ENCODE peak calls at places on chromosomes 3 and 15, in seven cellular contexts. W, T, Q, R, M, X and G are unnamed samples.

GRCh38 chr3:177579419-177579818 is 382.1 kb upstream of the TBL1XR1 start:
- DNase-seq in W (no peak), Q (no peak), T (peak), M (no peak), R (no peak), X (no peak), G (no peak)

GRCh38 chr3:171526146-171526545 is 65.9 kb upstream of the TNIK start:
- DNase-seq in Q (no peak), X (no peak), T (no peak), R (no peak), M (peak), W (no peak), G (no peak)

GRCh38 chr15:44584162-44584749 is 47.3 kb downstream of the EIF3J start:
- DNase-seq in W (no peak), Q (no peak), R (no peak), X (peak), M (peak), T (no peak), G (no peak)

GRCh38 chr3:123261666-123262065 is 59.9 kb downstream of the SEC22A start:
- DNase-seq in T (no peak), X (no peak), M (no peak), R (no peak), Q (no peak), W (no peak), G (no peak)

GRCh38 chr15:58268746-58269145 is 130.6 kb downstream of the AQP9 start:
- DNase-seq in M (no peak), R (no peak), W (no peak), T (no peak), X (no peak), Q (no peak), G (no peak)

GRCh38 chr3:179671709-179672337 is 19.0 kb downstream of the USP13 start:
- DNase-seq in X (no peak), T (no peak), R (no peak), Q (no peak), M (peak), W (no peak), G (no peak)

GRCh38 chr3:17825298-17825697 is 82.9 kb upstream of the TBC1D5 start:
- DNase-seq in W (no peak), X (no peak), M (no peak), Q (no peak), R (no peak), T (no peak), G (no peak)

GRCh38 chr15:31378363-31378903 is 51.8 kb downstream of the KLF13 start:
- DNase-seq in T (no peak), W (no peak), X (no peak), M (no peak), Q (no peak), R (no peak), G (no peak)

GRCh38 chr3:71102111-71103039 is 481.2 kb downstream of the FOXP1 start:
- DNase-seq in M (peak), Q (no peak), X (no peak), R (no peak), T (no peak), W (no peak), G (no peak)

GRCh38 chr15:59993950-59994401 is 10.1 kb upstream of the FOXB1 start:
- DNase-seq in X (no peak), R (peak), W (no peak), T (no peak), Q (no peak), M (no peak), G (no peak)

GRCh38 chr15:42457445-42458442 is 33.2 kb downstream of the ZNF106 start:
- DNase-seq in T (no peak), W (peak), X (peak), Q (peak), R (no peak), M (no peak), G (no peak)

GRCh38 chr3:134087046-134087974 is 57.6 kb upstream of the SLCO2A1 start:
- DNase-seq in M (peak), T (no peak), Q (no peak), W (no peak), X (no peak), R (no peak), G (no peak)

GRCh38 chr3:59940690-59941089 is 890.9 kb upstream of the CFAP20DC start:
- DNase-seq in Q (no peak), T (no peak), W (no peak), R (no peak), M (no peak), X (no peak), G (no peak)

GRCh38 chr3:184672972-184673875 is 38.6 kb downstream of the MAGEF1 start:
- DNase-seq in X (no peak), M (no peak), W (no peak), Q (no peak), R (no peak), T (no peak), G (no peak)

GRCh38 chr3:11591006-11591360 is 52.7 kb downstream of the VGLL4 start:
- DNase-seq in W (no peak), M (no peak), T (no peak), R (no peak), Q (no peak), X (no peak), G (no peak)

GRCh38 chr3:27216955-27217552 is 152.1 kb downstream of the NEK10 start:
- DNase-seq in R (no peak), W (no peak), Q (no peak), T (peak), M (peak), X (no peak), G (peak)

GRCh38 chr3:141845407-141846049 is 30.9 kb upstream of the ATP1B3 start:
- DNase-seq in M (no peak), T (no peak), W (no peak), X (no peak), Q (no peak), R (peak), G (no peak)

GRCh38 chr3:42263354-42264346 is 2.3 kb downstream of the CCK start:
- DNase-seq in X (no peak), R (no peak), W (no peak), M (no peak), T (no peak), Q (no peak), G (no peak)

GRCh38 chr3:27796365-27796875 is 74.3 kb upstream of the EOMES start:
- DNase-seq in Q (no peak), T (no peak), X (no peak), R (no peak), W (no peak), M (no peak), G (no peak)

GRCh38 chr15:99019558-99020540 is 12.3 kb upstream of the PGPEP1L start:
- DNase-seq in T (no peak), M (peak), R (no peak), W (no peak), Q (no peak), X (no peak), G (no peak)

GRCh38 chr15:69685524-69686452 is 233.2 kb downstream of the RPLP1 start:
- DNase-seq in Q (no peak), W (peak), R (no peak), X (no peak), M (no peak), T (no peak), G (no peak)

GRCh38 chr3:187011915-187012314 is 81.6 kb downstream of the ST6GAL1 start:
- DNase-seq in W (no peak), Q (no peak), M (no peak), T (no peak), R (no peak), X (peak), G (no peak)

GRCh38 chr15:49273734-49274318 is 103.8 kb downstream of the GALK2 start:
- DNase-seq in M (no peak), Q (no peak), R (no peak), X (peak), T (no peak), W (no peak), G (no peak)

GRCh38 chr15:49265911-49266310 is 95.9 kb downstream of the GALK2 start:
- DNase-seq in T (no peak), R (no peak), M (no peak), X (no peak), W (no peak), Q (no peak), G (no peak)

GRCh38 chr15:49270541-49271421 is 100.7 kb downstream of the GALK2 start:
- DNase-seq in T (no peak), R (no peak), Q (peak), M (peak), X (peak), W (no peak), G (no peak)
- H3K27ac ChIP-seq in T (no peak), R (no peak), Q (no peak), M (no peak), X (no peak), W (no peak), G (no peak)

GRCh38 chr3:188449421-188449820 is 295.5 kb downstream of the LPP start:
- DNase-seq in T (no peak), Q (no peak), W (no peak), R (no peak), M (no peak), X (no peak), G (no peak)

GRCh38 chr3:188442430-188442829 is 288.5 kb downstream of the LPP start:
- DNase-seq in R (no peak), M (no peak), W (no peak), Q (no peak), X (no peak), T (no peak), G (no peak)

GRCh38 chr3:188448813-188449212 is 294.9 kb downstream of the LPP start:
- DNase-seq in R (no peak), Q (no peak), M (no peak), X (no peak), W (no peak), T (no peak), G (no peak)

GRCh38 chr3:188446791-188447190 is 292.8 kb downstream of the LPP start:
- DNase-seq in W (no peak), R (no peak), M (no peak), Q (no peak), T (no peak), X (no peak), G (no peak)

GRCh38 chr3:188446014-188446413 is 292.1 kb downstream of the LPP start:
- DNase-seq in Q (no peak), X (no peak), R (no peak), T (no peak), M (no peak), W (no peak), G (no peak)
- H3K27ac ChIP-seq in Q (no peak), X (no peak), R (no peak), T (no peak), M (no peak), W (no peak), G (no peak)

DNA sequence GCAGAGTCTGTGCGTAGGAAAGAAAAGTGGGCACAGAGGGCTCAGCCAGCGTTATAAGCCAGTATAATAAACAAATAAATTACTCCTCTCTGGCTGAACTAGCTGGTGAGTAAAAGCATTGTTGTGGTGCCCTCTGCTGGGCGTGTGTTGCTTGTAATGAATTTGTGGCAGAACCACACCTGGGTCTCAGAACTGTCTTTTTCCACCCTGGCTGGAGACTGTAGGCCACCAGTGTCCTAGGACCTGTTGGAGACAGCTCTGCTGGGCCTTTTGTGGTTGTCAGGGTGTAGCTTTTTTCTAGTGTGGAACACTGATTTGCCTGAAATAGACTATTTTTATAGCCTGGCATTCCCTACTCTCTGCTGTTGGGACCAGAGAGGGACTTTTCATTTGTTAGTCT is 130.5 kb upstream of the EIF1B start:
- DNase-seq in X (peak), M (peak), Q (peak), R (peak), W (peak), T (peak), G (peak)
- H3K27ac ChIP-seq in X (no peak), M (no peak), Q (no peak), R (no peak), W (no peak), T (no peak), G (no peak)

DNA sequence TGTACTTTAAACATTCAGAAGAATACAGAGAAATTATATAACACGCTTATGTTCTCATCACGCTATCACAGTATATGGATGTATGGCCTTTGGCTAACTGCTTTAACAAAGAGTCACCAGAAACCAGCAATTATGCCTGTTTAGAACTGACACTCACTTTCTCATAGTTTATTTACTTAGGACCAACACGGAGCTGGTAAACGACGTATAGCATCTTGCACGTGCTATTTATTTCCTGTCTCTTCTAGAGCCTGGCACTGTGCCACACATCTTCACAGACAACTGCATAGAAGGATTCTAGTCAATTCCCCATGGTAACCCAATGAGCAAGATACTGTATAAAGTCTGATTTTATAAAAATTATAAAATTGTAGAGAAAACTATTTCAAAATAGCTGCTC is 43.6 kb downstream of the TBC1D2B start:
- DNase-seq in W (no peak), M (no peak), X (peak), Q (no peak), R (no peak), T (no peak), G (no peak)
- H3K27ac ChIP-seq in W (no peak), M (no peak), X (peak), Q (no peak), R (no peak), T (no peak), G (no peak)

GRCh38 chr3:97970929-97971460 is 1.2 kb downstream of the RIOX2 start:
- DNase-seq in X (no peak), T (no peak), R (no peak), Q (no peak), W (no peak), M (no peak), G (no peak)

GRCh38 chr3:97974996-97975395 is 2.8 kb upstream of the RIOX2 start:
- DNase-seq in X (no peak), R (no peak), W (no peak), Q (no peak), M (no peak), T (no peak), G (no peak)

GRCh38 chr3:97975466-97975865 is 3.2 kb upstream of the RIOX2 start:
- DNase-seq in W (no peak), M (peak), X (no peak), R (no peak), T (no peak), Q (no peak), G (no peak)

GRCh38 chr3:97971679-97972567 is at the start of gene RIOX2:
- DNase-seq in M (peak), W (peak), Q (peak), R (peak), X (peak), T (no peak), G (peak)

GRCh38 chr3:97972976-97973375 is 745 bp upstream of the RIOX2 start:
- DNase-seq in Q (no peak), T (no peak), X (no peak), W (no peak), R (no peak), M (no peak), G (no peak)
- H3K27ac ChIP-seq in Q (no peak), T (no peak), X (peak), W (no peak), R (no peak), M (no peak), G (no peak)

GRCh38 chr3:37953995-37954394 is 36.6 kb upstream of the VILL start:
- DNase-seq in T (no peak), X (no peak), Q (no peak), W (no peak), R (no peak), M (no peak), G (no peak)

GRCh38 chr3:37955918-37956317 is 34.7 kb upstream of the VILL start:
- DNase-seq in M (no peak), T (no peak), W (no peak), Q (no peak), R (no peak), X (no peak), G (no peak)

GRCh38 chr3:37957185-37957936 is 33.2 kb upstream of the VILL start:
- DNase-seq in Q (no peak), T (no peak), X (no peak), R (no peak), W (no peak), M (no peak), G (no peak)

GRCh38 chr3:37953226-37953625 is 37.4 kb upstream of the VILL start:
- DNase-seq in W (no peak), X (no peak), T (no peak), R (no peak), M (no peak), Q (no peak), G (no peak)

DNA sequence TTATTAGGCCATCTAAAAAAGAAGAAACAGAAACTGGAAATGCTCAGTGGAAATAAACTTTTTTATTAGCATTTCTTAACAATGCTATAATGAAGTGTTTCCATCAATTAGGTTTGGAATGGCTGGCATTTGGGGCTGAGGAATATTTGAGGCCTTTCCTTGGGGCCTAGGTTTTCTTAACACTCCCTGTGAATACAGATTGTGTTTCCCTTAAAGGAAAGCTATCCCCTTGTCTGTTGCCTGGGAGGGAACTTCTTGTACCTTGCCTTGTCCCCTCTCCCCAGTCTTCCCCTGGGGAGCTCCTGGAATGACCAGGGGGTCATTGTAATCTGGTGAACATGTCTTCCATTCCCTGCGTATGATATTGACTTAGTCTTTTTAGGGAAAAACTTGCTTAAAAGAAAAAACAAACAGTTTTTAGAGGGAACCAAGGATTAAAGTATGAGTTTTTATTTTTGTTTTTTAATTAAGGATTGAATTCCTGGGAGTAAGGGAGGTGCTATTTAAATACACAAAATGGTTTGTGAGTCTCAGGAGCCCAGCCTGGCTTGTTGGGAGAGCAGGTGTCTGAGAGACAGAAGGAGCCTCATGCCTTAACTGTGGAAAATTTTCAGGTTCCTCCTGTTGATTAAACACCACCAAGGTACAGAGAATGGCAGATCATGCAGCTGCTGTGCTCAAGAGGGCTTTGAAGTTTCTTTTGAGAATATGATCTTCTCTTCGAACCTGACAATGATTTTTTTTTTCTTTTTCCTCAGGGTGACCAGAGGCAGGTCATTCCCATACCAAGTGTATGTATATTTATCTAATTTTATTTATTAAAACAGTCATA is 34.0 kb upstream of the VILL start:
- DNase-seq in X (no peak), W (no peak), Q (no peak), R (no peak), M (no peak), T (no peak), G (no peak)
- H3K27ac ChIP-seq in X (no peak), W (peak), Q (no peak), R (no peak), M (no peak), T (no peak), G (no peak)

GRCh38 chr3:73071952-73072351 is 10.5 kb downstream of the EBLN2 start:
- DNase-seq in Q (no peak), W (no peak), X (no peak), T (no peak), R (no peak), M (no peak), G (no peak)
- H3K27ac ChIP-seq in Q (no peak), W (no peak), X (no peak), T (no peak), R (no peak), M (no peak), G (no peak)

DNA sequence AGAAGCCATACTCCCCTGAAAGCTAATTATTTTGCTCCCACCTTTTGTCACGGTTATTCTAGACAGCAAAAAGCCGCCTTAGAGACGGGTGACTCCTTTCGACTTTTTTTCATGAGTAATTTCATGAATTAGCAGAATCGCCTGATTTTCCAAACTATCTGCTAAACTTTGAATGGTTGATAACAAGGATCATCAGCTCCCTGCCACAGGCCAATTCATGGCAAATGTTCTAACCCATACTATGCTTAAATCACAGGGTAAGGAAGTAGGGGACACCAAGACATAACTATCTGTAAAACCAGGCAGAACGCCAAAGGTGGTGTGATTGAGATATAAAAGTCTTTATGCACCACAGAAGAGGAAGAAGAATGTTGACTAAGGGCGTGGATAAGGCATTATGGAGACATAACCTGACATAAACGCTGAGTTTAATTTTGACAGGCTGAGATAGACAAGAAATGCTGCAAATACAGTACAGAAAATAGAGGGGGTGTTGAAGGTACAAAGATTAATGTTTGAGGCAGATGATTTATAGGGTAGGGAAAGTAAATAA is 891 bp upstream of the DMXL2 start:
- DNase-seq in M (peak), Q (no peak), X (peak), R (peak), T (no peak), W (no peak), G (no peak)
- H3K27ac ChIP-seq in M (peak), Q (peak), X (peak), R (peak), T (peak), W (no peak), G (peak)

GRCh38 chr3:58470363-58471024 is 21.4 kb upstream of the KCTD6 start:
- DNase-seq in X (no peak), T (no peak), M (no peak), W (no peak), R (no peak), Q (no peak), G (no peak)
- H3K27ac ChIP-seq in X (peak), T (no peak), M (peak), W (peak), R (no peak), Q (no peak), G (no peak)

GRCh38 chr15:47822066-47822465 is 104.8 kb downstream of the SEMA6D start:
- DNase-seq in W (no peak), M (no peak), Q (peak), T (no peak), X (no peak), R (no peak), G (no peak)
- H3K27ac ChIP-seq in W (no peak), M (no peak), Q (no peak), T (no peak), X (peak), R (no peak), G (no peak)